ENCODE peak calls at places on chromosome 18, in seven cellular contexts. Y, B, O, K, W, S and D are unnamed samples.

GRCh38 chr18:28123401-28124030 is 53.4 kb downstream of the CDH2 start:
- DNase-seq in W (no peak), K (no peak), S (no peak), B (no peak), Y (no peak), O (no peak), D (no peak)

GRCh38 chr18:9997711-9998110 is 83.9 kb downstream of the VAPA start:
- DNase-seq in O (no peak), B (no peak), K (no peak), Y (no peak), W (no peak), S (no peak), D (no peak)

GRCh38 chr18:79841936-79842335 is 44.2 kb downstream of the KCNG2 start:
- DNase-seq in Y (no peak), W (no peak), O (no peak), B (no peak), K (no peak), S (no peak), D (no peak)

GRCh38 chr18:32549248-32549842 is 78.7 kb upstream of the GAREM1 start:
- DNase-seq in S (no peak), B (no peak), O (no peak), W (peak; percentile 3), Y (peak; percentile 38), K (peak; percentile 58), D (no peak)

GRCh38 chr18:24373331-24373730 is 24.3 kb downstream of the OSBPL1A start:
- DNase-seq in Y (no peak), K (no peak), B (no peak), W (no peak), O (no peak), S (no peak), D (no peak)

GRCh38 chr18:69804776-69805501 is 142.7 kb downstream of the CD226 start:
- DNase-seq in O (no peak), S (no peak), B (no peak), Y (no peak), W (no peak), K (no peak), D (no peak)

GRCh38 chr18:62366992-62367391 is 41.9 kb downstream of the TNFRSF11A start:
- DNase-seq in O (no peak), B (no peak), W (no peak), Y (no peak), K (no peak), S (no peak), D (no peak)

GRCh38 chr18:50820901-50821520 is 1.2 kb upstream of the MRO start:
- DNase-seq in O (no peak), K (no peak), S (no peak), W (no peak), Y (no peak), B (no peak), D (no peak)

GRCh38 chr18:31819106-31819924 is 58.6 kb upstream of the SLC25A52 start:
- DNase-seq in B (peak; percentile 1), Y (no peak), K (peak; percentile 58), O (no peak), S (no peak), W (peak; percentile 1), D (no peak)

GRCh38 chr18:2325308-2325849 is 245.9 kb downstream of the METTL4 start:
- DNase-seq in Y (no peak), W (no peak), O (no peak), B (no peak), S (no peak), K (no peak), D (no peak)

GRCh38 chr18:35618703-35619102 is 37.2 kb downstream of the GALNT1 start:
- DNase-seq in B (no peak), Y (no peak), O (no peak), K (no peak), S (no peak), W (no peak), D (no peak)

GRCh38 chr18:35620765-35621164 is 39.2 kb downstream of the GALNT1 start:
- DNase-seq in W (no peak), S (no peak), K (no peak), Y (no peak), B (no peak), O (no peak), D (no peak)

GRCh38 chr18:35618289-35618688 is 36.7 kb downstream of the GALNT1 start:
- DNase-seq in K (no peak), B (no peak), S (no peak), Y (no peak), O (no peak), W (no peak), D (no peak)

GRCh38 chr18:35619941-35620340 is 38.4 kb downstream of the GALNT1 start:
- DNase-seq in Y (no peak), W (no peak), K (no peak), S (no peak), O (no peak), B (no peak), D (no peak)

DNA sequence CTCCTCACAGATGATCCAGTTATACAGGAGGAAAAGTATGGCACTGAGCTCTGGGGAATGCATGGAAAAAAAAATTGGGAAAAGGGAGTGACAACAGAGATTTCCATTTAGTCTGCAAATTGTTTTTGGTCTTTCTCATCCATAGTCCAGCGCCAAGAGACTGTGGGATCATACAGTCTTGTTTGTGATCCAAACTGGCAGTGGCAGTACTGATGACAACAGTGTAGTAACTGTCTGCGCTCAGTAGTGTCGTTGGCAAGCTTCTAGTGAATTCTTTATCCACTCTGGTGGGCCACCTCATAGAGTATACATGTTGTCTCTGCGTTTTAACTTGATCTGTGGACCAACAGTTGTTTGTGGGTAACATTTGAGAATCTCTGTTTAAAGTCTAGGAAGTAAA is 37.9 kb downstream of the GALNT1 start:
- DNase-seq in O (no peak), B (no peak), W (no peak), K (no peak), Y (no peak), S (no peak), D (no peak)
- H3K27ac ChIP-seq in O (no peak overlapping the region), B (no peak overlapping the region), W (no peak overlapping the region), K (no peak overlapping the region), Y (no peak overlapping the region), S (no peak overlapping the region), D (peak overlapping the region; percentile 23)

DNA sequence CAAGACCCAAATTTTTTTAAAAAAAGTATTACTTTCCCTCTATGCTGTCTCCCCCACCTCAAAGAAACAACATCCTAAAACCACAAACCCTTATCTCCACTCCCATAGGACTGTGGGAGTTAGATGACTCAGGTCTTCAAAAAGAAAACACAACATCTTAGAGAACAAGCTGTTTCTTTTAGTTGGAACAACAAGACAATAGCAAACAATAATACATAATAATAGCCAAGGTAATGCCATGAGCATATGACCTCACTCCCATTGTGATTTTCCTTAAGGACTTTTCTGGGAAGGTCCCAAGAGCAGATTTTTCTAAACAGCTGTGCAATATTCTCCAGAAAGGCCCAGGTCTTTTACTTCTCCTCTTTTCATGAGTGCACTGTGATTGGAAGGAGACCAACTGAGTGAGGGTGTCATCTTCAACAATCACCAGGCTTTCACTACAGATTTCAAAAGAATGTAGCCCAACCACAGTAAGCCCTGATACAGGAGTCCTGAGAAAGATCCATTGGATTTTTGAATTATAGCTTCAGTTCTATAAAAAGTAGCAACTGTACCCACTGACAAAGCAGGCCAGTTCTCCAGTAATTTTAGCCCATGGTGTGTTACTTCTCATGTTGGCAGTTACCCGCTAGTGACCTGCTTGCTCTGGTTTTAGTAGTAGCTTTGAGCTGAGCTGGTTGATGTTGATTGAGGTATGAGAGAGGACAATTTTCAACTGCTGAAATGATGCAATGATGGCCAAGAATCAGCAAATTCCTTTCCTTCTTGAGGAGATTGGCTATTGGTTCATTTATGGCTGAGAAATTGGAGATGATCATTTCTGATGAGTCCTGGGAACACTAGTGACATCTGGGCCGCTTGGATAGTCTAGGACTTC is 144.5 kb upstream of the TCF4 start:
- DNase-seq in B (no peak), K (no peak), S (no peak), O (no peak), W (no peak), Y (no peak), D (no peak)
- H3K9me3 ChIP-seq in B (no peaks in the 10 kb centered on the region), K (no peaks in the 10 kb centered on the region), S (no peaks in the 10 kb centered on the region), O (no peaks in the 10 kb centered on the region), W (no peaks in the 10 kb centered on the region), Y (no peaks in the 10 kb centered on the region), D (no peaks in the 10 kb centered on the region)

GRCh38 chr18:58927659-58928058 is 63.0 kb downstream of the ZNF532 start:
- DNase-seq in W (no peak), S (no peak), Y (no peak), K (no peak), O (no peak), B (no peak), D (no peak)
- H3K27ac ChIP-seq in W (no peak overlapping the region), S (no peak overlapping the region), Y (no peak overlapping the region), K (no peak overlapping the region), O (peak overlapping the region; percentile 67), B (no peak overlapping the region), D (no peak overlapping the region)

GRCh38 chr18:71998547-71998946 is 545.6 kb downstream of the CBLN2 start:
- DNase-seq in K (no peak), O (no peak), B (no peak), S (no peak), W (no peak), Y (no peak), D (no peak)
- H3K9me3 ChIP-seq in K (no peaks in the 10 kb centered on the region), O (no peaks in the 10 kb centered on the region), B (no peaks in the 10 kb centered on the region), S (peaks cover 9% of the 10 kb centered on the region), W (peaks cover 9% of the 10 kb centered on the region), Y (no peaks in the 10 kb centered on the region), D (no peaks in the 10 kb centered on the region)

GRCh38 chr18:11992096-11992785 is 10.9 kb downstream of the IMPA2 start:
- DNase-seq in O (no peak), K (no peak), B (no peak), Y (no peak), W (no peak), S (no peak), D (no peak)

GRCh38 chr18:11989966-11990380 is 8.7 kb downstream of the IMPA2 start:
- DNase-seq in O (no peak), K (no peak), Y (peak; percentile 65), B (no peak), S (no peak), W (no peak), D (no peak)

GRCh38 chr18:11989174-11989573 is 7.9 kb downstream of the IMPA2 start:
- DNase-seq in S (no peak), W (no peak), B (no peak), Y (no peak), O (no peak), K (no peak), D (no peak)

GRCh38 chr18:11991021-11991770 is 9.9 kb downstream of the IMPA2 start:
- DNase-seq in W (no peak), S (no peak), O (no peak), Y (no peak), K (no peak), B (no peak), D (no peak)

GRCh38 chr18:11990541-11990940 is 9.2 kb downstream of the IMPA2 start:
- DNase-seq in B (no peak), W (no peak), O (no peak), K (no peak), Y (no peak), S (no peak), D (no peak)
- H3K27ac ChIP-seq in B (no peak overlapping the region), W (no peak overlapping the region), O (no peak overlapping the region), K (no peak overlapping the region), Y (peak overlapping the region; percentile 69), S (peak overlapping the region; percentile 78), D (no peak overlapping the region)